ENCODE peak calls at places on chromosome 1, in nine cellular contexts. P, B, R, J, M, Z, V, I and X are unnamed samples.

GRCh38 chr1:233624289-233624688 is 10.4 kb downstream of the KCNK1 start:
- DNase-seq in B (no peak), P (no peak), Z (no peak), R (no peak), M (no peak), I (no peak), V (no peak), J (no peak), X (no peak)

GRCh38 chr1:10599194-10599861 is 124.6 kb downstream of the PEX14 start:
- DNase-seq in V (no peak), I (peak; percentile 28), B (no peak), M (no peak), Z (no peak), R (peak; percentile 87), P (no peak), J (no peak), X (no peak)

GRCh38 chr1:32072622-32073386 is at the start of gene TMEM39B:
- DNase-seq in R (peak; percentile 85), B (peak; percentile 97), P (peak; percentile 98), M (peak; percentile 95), V (peak; percentile 97), I (peak; percentile 98), J (peak; percentile 99), Z (peak; percentile 97), X (peak; percentile 95)

GRCh38 chr1:19274636-19275035 is 13.9 kb downstream of the AKR7A3 start:
- DNase-seq in Z (no peak), V (no peak), P (no peak), J (no peak), M (no peak), R (no peak), B (no peak), I (no peak), X (no peak)

GRCh38 chr1:240091614-240092300 is at the start of gene FMN2:
- DNase-seq in B (no peak), M (peak; percentile 9), V (no peak), J (peak; percentile 19), P (no peak), R (peak; percentile 0), I (no peak), Z (peak; percentile 94), X (no peak)

GRCh38 chr1:106676021-106676420 is 380.5 kb upstream of the PRMT6 start:
- DNase-seq in B (no peak), I (no peak), J (no peak), P (no peak), Z (no peak), M (no peak), V (no peak), R (no peak), X (no peak)

GRCh38 chr1:2233997-2234761 is 6.1 kb downstream of the SKI start:
- DNase-seq in V (peak; percentile 77), Z (no peak), M (peak; percentile 81), R (peak; percentile 93), J (no peak), P (peak; percentile 98), B (no peak), I (peak; percentile 96), X (peak; percentile 97)

GRCh38 chr1:159248311-159248710 is 43.6 kb downstream of the ACKR1 start:
- DNase-seq in P (no peak), J (no peak), M (no peak), I (no peak), Z (no peak), V (no peak), R (no peak), B (no peak), X (no peak)

GRCh38 chr1:244284641-244285156 is 167.0 kb downstream of the ADSS2 start:
- DNase-seq in P (no peak), V (no peak), J (no peak), R (no peak), M (no peak), Z (no peak), B (no peak), I (no peak), X (no peak)

GRCh38 chr1:178057863-178058576 is 35.9 kb upstream of the RASAL2 start:
- DNase-seq in J (no peak), M (no peak), R (no peak), B (no peak), Z (no peak), I (peak; percentile 27), P (no peak), V (no peak), X (no peak)

GRCh38 chr1:204494281-204495077 is at the start of gene PIK3C2B:
- DNase-seq in B (peak; percentile 69), P (no peak), Z (peak; percentile 97), M (peak; percentile 85), R (peak; percentile 71), J (peak; percentile 91), I (peak; percentile 81), V (peak; percentile 84), X (peak; percentile 92)

DNA sequence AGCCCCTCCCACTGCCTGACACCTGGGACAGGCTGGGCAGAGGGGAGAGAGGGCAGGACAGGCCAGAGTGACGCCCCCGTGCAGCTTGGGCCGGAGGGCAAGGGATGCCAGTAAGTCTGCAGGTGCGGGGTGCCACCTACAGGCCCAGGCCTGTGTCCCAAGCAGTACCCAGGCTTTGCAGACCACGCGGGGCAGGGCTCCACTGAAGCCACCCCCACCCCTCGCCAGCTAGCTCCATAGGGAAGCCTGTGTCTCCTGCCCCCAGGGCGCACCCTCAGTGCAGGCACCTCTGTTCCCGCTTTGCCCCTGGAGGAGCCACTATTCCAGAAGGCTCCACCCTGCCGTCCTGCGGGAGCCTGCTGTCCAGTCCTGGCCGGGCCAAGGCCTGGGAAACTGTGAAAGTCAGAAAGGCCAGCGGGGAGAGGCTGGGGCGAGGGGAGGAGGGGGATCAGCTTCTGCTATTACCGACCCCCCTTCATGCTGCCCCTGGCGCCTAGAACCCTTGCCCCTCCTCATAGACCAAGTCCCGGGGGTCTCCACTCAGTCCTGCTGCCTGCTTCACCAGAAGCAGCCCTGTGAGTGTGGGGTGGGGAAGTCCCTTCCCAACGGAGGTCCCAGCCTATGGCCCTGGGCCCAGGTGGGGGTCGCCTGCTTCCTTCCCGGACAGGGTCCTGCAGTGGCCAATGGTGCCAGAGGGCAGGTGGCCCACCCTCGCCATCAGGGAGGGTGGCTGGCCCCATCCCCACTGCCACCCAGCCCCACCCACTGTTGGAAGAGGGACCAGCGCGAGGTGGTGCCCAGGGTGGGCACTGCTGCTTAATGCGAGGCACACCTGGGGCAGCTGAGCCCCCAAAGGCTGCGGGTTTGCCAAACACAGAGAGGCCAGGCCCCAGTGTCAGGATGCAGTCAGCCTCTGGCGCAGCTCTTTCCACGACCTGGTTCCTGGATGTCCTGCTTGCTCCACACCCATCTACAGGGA is 54.4 kb downstream of the KCNAB2 start:
- DNase-seq in B (no peak), R (no peak), V (no peak), Z (peak; percentile 78), J (no peak), P (no peak), I (no peak), M (no peak), X (no peak)
- TF ChIP-seq CTCF in B (peak; percentile 31), R (peak; percentile 57), V (no peak), Z (no peak), J (peak; percentile 11), P (no peak), I (no peak), M (no peak), X (no peak)

GRCh38 chr1:54397090-54397591 is 9.1 kb downstream of the SSBP3 start:
- DNase-seq in J (no peak), R (no peak), V (peak; percentile 65), B (no peak), P (no peak), I (no peak), M (no peak), Z (peak; percentile 74), X (no peak)

GRCh38 chr1:54400321-54400720 is 5.9 kb downstream of the SSBP3 start:
- DNase-seq in J (no peak), Z (no peak), R (no peak), B (no peak), P (no peak), V (no peak), I (no peak), M (no peak), X (no peak)

GRCh38 chr1:54399765-54400164 is 6.4 kb downstream of the SSBP3 start:
- DNase-seq in J (no peak), M (no peak), R (no peak), P (no peak), B (no peak), Z (no peak), V (no peak), I (no peak), X (no peak)

GRCh38 chr1:54397980-54398379 is 8.2 kb downstream of the SSBP3 start:
- DNase-seq in Z (no peak), P (no peak), R (no peak), J (no peak), I (no peak), B (no peak), V (no peak), M (no peak), X (no peak)

DNA sequence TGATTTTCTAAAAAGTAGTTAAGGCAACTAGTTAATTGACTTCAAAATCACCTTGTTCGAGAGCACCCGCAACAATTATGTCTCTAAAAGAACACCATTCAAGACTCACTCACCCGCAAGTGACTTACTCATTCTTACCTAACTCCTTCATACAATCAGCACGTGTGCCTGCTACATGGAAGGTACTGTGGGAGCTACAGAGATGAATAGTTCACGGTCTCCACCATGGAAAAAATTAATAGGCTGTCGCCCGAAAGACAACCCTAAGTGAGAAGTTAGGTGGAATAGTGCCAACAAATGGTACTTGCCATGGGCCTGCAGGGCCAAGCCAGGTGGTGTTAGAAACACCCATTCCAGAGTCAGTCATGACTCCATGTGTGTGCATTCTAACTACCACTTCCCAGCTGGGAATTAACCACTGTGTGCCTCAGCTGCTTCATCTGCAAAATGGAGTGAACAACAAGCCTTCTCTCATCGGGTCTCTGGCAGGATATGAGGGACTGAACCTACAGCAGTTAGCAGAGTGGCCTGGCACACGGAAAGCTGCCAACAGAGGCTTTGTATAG is 7.1 kb downstream of the SSBP3 start:
- DNase-seq in Z (no peak), J (no peak), I (no peak), V (no peak), P (no peak), B (no peak), R (no peak), M (no peak), X (no peak)
- TF ChIP-seq POLR2AphosphoS5 in Z (no peak), J (no peak), I (no peak), V (no peak), P (no peak), B (no peak), R (no peak), M (no peak), X (no peak)

GRCh38 chr1:27496604-27497155 is 6.7 kb upstream of the WASF2 start:
- DNase-seq in R (no peak), P (no peak), I (no peak), V (no peak), B (no peak), M (no peak), J (no peak), Z (no peak), X (no peak)
- TF ChIP-seq EP300 in R (no peak), P (no peak), I (no peak), V (no peak), B (no peak), M (no peak), J (no peak), Z (no peak), X (no peak)

GRCh38 chr1:222706815-222707214 is 5.5 kb downstream of the AIDA start:
- DNase-seq in Z (no peak), V (no peak), R (no peak), J (no peak), I (no peak), P (no peak), B (no peak), M (no peak), X (no peak)
- TF ChIP-seq CTCF in Z (peak; percentile 15), V (no peak), R (no peak), J (no peak), I (no peak), P (no peak), B (no peak), M (no peak), X (no peak)